ENCODE peak calls at places on chromosomes 4 and X, in six cellular contexts. L is A673, B is astrocyte, F is AG04449, N is lower lobe of right lung, D is esophagus squamous epithelium. J is an unnamed sample.

GRCh38 chr4:32884198-32884597 is 2164.0 kb downstream of the PCDH7 start:
- DNase-seq in L (no peak), B (peak; percentile 24), F (no peak), N (no peak), D (no peak), J (peak; percentile 13)

GRCh38 chr4:174521800-174522182 is 497 bp downstream of the HPGD start:
- DNase-seq in L (peak; percentile 4), B (no peak), F (no peak), N (peak; percentile 55), D (no peak), J (no peak)

GRCh38 chrX:23784487-23785301 is 1.7 kb downstream of the SAT1 start:
- DNase-seq in L (no peak), B (peak; percentile 81), F (no peak), N (no peak), D (no peak), J (peak; percentile 85)

GRCh38 chrX:24259544-24260240 is 54.2 kb downstream of the SUPT20HL2 start:
- DNase-seq in L (peak; percentile 82), B (peak; percentile 52), F (no peak), N (no peak), D (no peak), J (peak; percentile 74)

GRCh38 chrX:119095936-119096335 is 23.1 kb downstream of the CT47C1 start:
- DNase-seq in L (no peak), B (no peak), F (no peak), N (no peak), D (no peak), J (no peak)

GRCh38 chr4:150078996-150079581 is 844 bp downstream of the DCLK2 start:
- DNase-seq in L (peak; percentile 60), B (no peak), F (no peak), N (peak; percentile 55), D (no peak), J (peak; percentile 56)

GRCh38 chr4:3445111-3445820 is 3.5 kb downstream of the HGFAC start:
- DNase-seq in L (no peak), B (no peak), F (no peak), N (no peak), D (no peak), J (no peak)

GRCh38 chrX:48540015-48540350 is 469 bp downstream of the TBC1D25 start:
- DNase-seq in L (peak; percentile 57), B (no peak), F (no peak), N (no peak), D (no peak), J (peak; percentile 34)

GRCh38 chrX:71098302-71098701 is 2.7 kb downstream of the FOXO4 start:
- DNase-seq in L (peak; percentile 63), B (no peak), F (no peak), N (peak; percentile 67), D (peak; percentile 4), J (peak; percentile 35)

GRCh38 chr4:3874525-3875110 is 108.4 kb downstream of the ADRA2C start:
- DNase-seq in L (no peak), B (no peak), F (no peak), N (peak; percentile 6), D (no peak), J (no peak)

GRCh38 chr4:24433515-24434192 is 150.7 kb downstream of the DHX15 start:
- DNase-seq in L (no peak), B (no peak), F (no peak), N (no peak), D (no peak), J (no peak)

GRCh38 chr4:106358899-106359298 is 9.7 kb downstream of the GIMD1 start:
- DNase-seq in L (no peak), B (peak; percentile 90), F (peak; percentile 41), N (no peak), D (no peak), J (peak; percentile 92)

GRCh38 chrX:109848451-109849050 is 115.5 kb upstream of the ACSL4 start:
- DNase-seq in L (peak; percentile 72), B (no peak), F (no peak), N (no peak), D (no peak), J (no peak)

GRCh38 chr4:76665721-76666120 is 230.7 kb downstream of the SHROOM3 start:
- DNase-seq in L (no peak), B (no peak), F (no peak), N (no peak), D (no peak), J (no peak)

GRCh38 chr4:40897557-40898203 is 147.9 kb downstream of the NSUN7 start:
- DNase-seq in L (peak; percentile 89), B (peak; percentile 34), F (no peak), N (peak; percentile 82), D (no peak), J (peak; percentile 56)

GRCh38 chrX:68669094-68669830 is 21.8 kb downstream of the STARD8 start:
- DNase-seq in L (no peak), B (peak; percentile 41), F (no peak), N (no peak), D (no peak), J (no peak)

GRCh38 chr4:183504930-183505555 is at the start of gene ING2:
- DNase-seq in L (peak; percentile 84), B (peak; percentile 11), F (no peak), N (no peak), D (peak; percentile 49), J (peak; percentile 63)

GRCh38 chrX:133859336-133859735 is 126.1 kb downstream of the GPC3 start:
- DNase-seq in L (no peak), B (no peak), F (no peak), N (no peak), D (no peak), J (no peak)

GRCh38 chrX:46965125-46965758 is 53.0 kb downstream of the JADE3 start:
- DNase-seq in L (peak; percentile 28), B (peak; percentile 51), F (no peak), N (no peak), D (no peak), J (peak; percentile 23)

GRCh38 chr4:154622598-154622997 is 10.1 kb upstream of the FGG start:
- DNase-seq in L (peak; percentile 52), B (peak; percentile 23), F (no peak), N (no peak), D (no peak), J (peak; percentile 37)

GRCh38 chr4:154516320-154516719 is 24.7 kb upstream of the DCHS2 start:
- DNase-seq in L (no peak), B (no peak), F (no peak), N (no peak), D (no peak), J (no peak)

GRCh38 chr4:19177616-19178015 is 1074.1 kb upstream of the SLIT2 start:
- DNase-seq in L (no peak), B (peak; percentile 41), F (no peak), N (no peak), D (no peak), J (no peak)

GRCh38 chrX:68991691-68992345 is 163.0 kb downstream of the EFNB1 start:
- DNase-seq in L (no peak), B (no peak), F (no peak), N (no peak), D (no peak), J (no peak)

GRCh38 chrX:111728096-111728495 is 47.1 kb downstream of the ALG13 start:
- DNase-seq in L (no peak), B (peak; percentile 33), F (peak; percentile 10), N (no peak), D (no peak), J (peak; percentile 53)

GRCh38 chr4:110510955-110511544 is 35.1 kb downstream of the ENPEP start:
- DNase-seq in L (peak; percentile 85), B (peak; percentile 25), F (peak; percentile 19), N (no peak), D (no peak), J (peak; percentile 63)

GRCh38 chr4:182126096-182126495 is 117.1 kb upstream of the TENM3 start:
- DNase-seq in L (no peak), B (peak; percentile 53), F (no peak), N (no peak), D (no peak), J (no peak)
- H3K4me3 ChIP-seq in L (no peak overlapping the region), B (peak overlapping the region; percentile 38), F (no peak overlapping the region), N (no peak overlapping the region), D (no peak overlapping the region), J (no peak overlapping the region)

DNA sequence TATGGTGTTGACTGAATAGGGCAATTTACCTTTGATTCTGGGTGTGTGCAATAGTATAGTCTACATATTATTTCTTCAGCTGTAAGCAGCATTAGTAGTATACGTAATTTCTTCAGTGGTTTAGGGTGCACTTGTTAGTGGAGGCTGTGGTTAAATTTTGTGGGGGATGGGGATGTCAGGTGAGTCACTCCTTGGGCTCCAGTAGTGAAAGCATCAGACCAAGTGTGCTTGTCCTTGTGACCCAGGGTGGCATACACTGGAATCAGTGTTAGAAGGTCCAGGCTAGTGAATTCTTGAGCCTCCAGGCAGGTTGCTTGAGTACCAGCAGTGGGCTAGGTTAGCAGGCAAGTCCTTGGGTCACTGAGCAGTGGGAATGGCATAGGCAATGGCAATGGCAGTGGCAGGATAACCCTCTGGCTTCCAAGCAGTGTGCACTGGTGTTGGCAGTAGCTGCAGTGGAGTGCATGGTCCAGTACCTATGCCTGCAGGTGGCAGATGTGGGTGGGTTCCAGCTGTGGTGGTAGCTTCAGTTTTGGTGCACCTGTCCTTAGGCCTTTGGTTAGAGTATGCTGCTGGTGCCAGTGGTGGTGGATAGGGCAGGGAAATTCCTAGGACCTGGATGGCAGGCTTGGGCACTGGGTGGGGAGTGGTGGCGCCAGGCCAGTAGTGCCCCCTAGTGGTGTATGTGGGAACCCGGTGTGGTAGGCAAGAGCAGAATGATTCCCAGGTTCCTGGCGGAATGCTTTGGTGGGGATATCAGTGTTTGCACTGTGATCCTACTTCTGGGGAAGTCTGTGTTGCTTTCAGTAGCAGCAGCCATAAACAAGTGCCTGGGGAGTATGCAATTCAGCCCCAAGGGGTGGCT is 531.0 kb downstream of the SMARCA1 start:
- DNase-seq in L (no peak), B (no peak), F (no peak), N (no peak), D (no peak), J (no peak)
- TF ChIP-seq CTCF in L (peak; percentile 50), B (no peak), F (no peak), N (no peak), D (no peak), J (no peak)

GRCh38 chr4:139762715-139763114 is 97.1 kb downstream of the MGST2 start:
- DNase-seq in L (no peak), B (no peak), F (no peak), N (no peak), D (no peak), J (no peak)

GRCh38 chr4:139763205-139763604 is 97.6 kb downstream of the MGST2 start:
- DNase-seq in L (no peak), B (no peak), F (no peak), N (no peak), D (no peak), J (no peak)

GRCh38 chr4:139764686-139765085 is 99.1 kb downstream of the MGST2 start:
- DNase-seq in L (no peak), B (no peak), F (no peak), N (no peak), D (no peak), J (no peak)

GRCh38 chr4:139763668-139764067 is 98.0 kb downstream of the MGST2 start:
- DNase-seq in L (peak; percentile 20), B (no peak), F (no peak), N (no peak), D (no peak), J (no peak)

GRCh38 chr4:139764192-139764591 is 98.6 kb downstream of the MGST2 start:
- DNase-seq in L (no peak), B (no peak), F (no peak), N (no peak), D (no peak), J (no peak)
- H3K4me3 ChIP-seq in L (no peak overlapping the region), B (no peak overlapping the region), F (no peak overlapping the region), N (peak overlapping the region; percentile 39), D (no peak overlapping the region), J (no peak overlapping the region)

GRCh38 chr4:175954685-175955084 is 111.0 kb upstream of the WDR17 start:
- DNase-seq in L (no peak), B (no peak), F (no peak), N (no peak), D (no peak), J (no peak)

GRCh38 chr4:175951794-175952193 is 113.8 kb upstream of the WDR17 start:
- DNase-seq in L (no peak), B (peak; percentile 68), F (no peak), N (no peak), D (no peak), J (no peak)

GRCh38 chr4:175953960-175954521 is 111.6 kb upstream of the WDR17 start:
- DNase-seq in L (peak; percentile 17), B (no peak), F (no peak), N (no peak), D (no peak), J (no peak)
- TF ChIP-seq CTCF in L (peak; percentile 51), B (no peak), F (no peak), N (no peak), D (no peak), J (no peak)